ENCODE peak calls at places on chromosomes 4 and X, in seven cellular contexts. E, L, T, R, J, G and H are unnamed samples.

GRCh38 chr4:107220976-107221375 is 184.9 kb upstream of the DKK2 start:
- DNase-seq in E (peak), L (no peak), T (no peak), R (no peak), J (no peak), G (no peak), H (no peak)

GRCh38 chrX:115652221-115652620 is 91.2 kb downstream of the PLS3 start:
- DNase-seq in E (peak), L (no peak), T (no peak), R (no peak), J (no peak), G (no peak), H (no peak)

GRCh38 chr4:151207186-151207585 is 69.8 kb upstream of the PRSS48 start:
- DNase-seq in E (no peak), L (no peak), T (no peak), R (no peak), J (no peak), G (no peak), H (no peak)

GRCh38 chrX:313546-313945 is 5.0 kb downstream of the GTPBP6 start:
- DNase-seq in E (no peak), L (no peak), T (no peak), R (no peak), J (no peak), G (no peak), H (no peak)

GRCh38 chr4:17817027-17817426 is 6.2 kb downstream of the NCAPG start:
- DNase-seq in E (peak), L (no peak), T (peak), R (no peak), J (peak), G (no peak), H (no peak)

GRCh38 chr4:96102541-96103018 is 262.7 kb downstream of the PDHA2 start:
- DNase-seq in E (peak), L (no peak), T (no peak), R (no peak), J (no peak), G (no peak), H (no peak)

GRCh38 chr4:54118850-54119589 is 19.1 kb downstream of the GSX2 start:
- DNase-seq in E (peak), L (no peak), T (no peak), R (no peak), J (no peak), G (no peak), H (no peak)

GRCh38 chrX:111869639-111870034 is 6.3 kb upstream of the TRPC5OS start:
- DNase-seq in E (peak), L (peak), T (peak), R (no peak), J (peak), G (peak), H (peak)

GRCh38 chr4:36394352-36394903 is 113.0 kb downstream of the DTHD1 start:
- DNase-seq in E (no peak), L (no peak), T (no peak), R (peak), J (no peak), G (no peak), H (no peak)

GRCh38 chr4:132063829-132064228 is 1085.3 kb upstream of the PCDH10 start:
- DNase-seq in E (peak), L (no peak), T (no peak), R (no peak), J (no peak), G (no peak), H (no peak)

GRCh38 chr4:182745268-182745667 is 171.9 kb downstream of the DCTD start:
- DNase-seq in E (no peak), L (no peak), T (peak), R (no peak), J (no peak), G (no peak), H (no peak)